ENCODE peak calls at places on chromosomes 13 and 19, in ten cellular contexts. H, J, E, R, S, X, L, Z, P and Q are unnamed samples.

GRCh38 chr19:30314056-30314804 is 58.0 kb upstream of the ZNF536 start:
- DNase-seq in L (no peak), S (no peak), Z (no peak), R (no peak), H (no peak), X (no peak), E (no peak), P (no peak), J (no peak), Q (no peak)

GRCh38 chr13:109344552-109345157 is 441.7 kb downstream of the IRS2 start:
- DNase-seq in H (no peak), Z (no peak), E (no peak), R (no peak), L (no peak), S (no peak), P (peak; percentile 77), J (no peak), X (no peak), Q (no peak)

GRCh38 chr13:66673401-66673800 is 556.7 kb downstream of the PCDH9 start:
- DNase-seq in J (no peak), X (no peak), E (peak; percentile 27), S (no peak), H (no peak), P (peak; percentile 53), R (no peak), Z (no peak), L (no peak), Q (no peak)

GRCh38 chr13:40471911-40472310 is 194.5 kb downstream of the FOXO1 start:
- DNase-seq in R (no peak), P (no peak), E (no peak), S (no peak), J (no peak), Z (no peak), H (no peak), X (no peak), L (no peak), Q (no peak)

GRCh38 chr13:46728777-46729176 is 68.2 kb downstream of the ESD start:
- DNase-seq in X (no peak), Z (no peak), E (peak; percentile 41), S (no peak), P (no peak), L (no peak), R (no peak), H (no peak), J (no peak), Q (no peak)

GRCh38 chr13:98570929-98571372 is 6.0 kb downstream of the STK24 start:
- DNase-seq in S (no peak), R (no peak), X (no peak), L (no peak), J (peak; percentile 80), H (no peak), E (peak; percentile 96), P (peak; percentile 87), Z (peak; percentile 37), Q (no peak)

GRCh38 chr19:11577451-11578341 is at the start of gene ACP5:
- DNase-seq in J (no peak), X (peak; percentile 63), R (no peak), Z (no peak), P (peak; percentile 32), S (no peak), L (no peak), H (no peak), E (no peak), Q (no peak)

GRCh38 chr19:5978606-5979552 is 939 bp upstream of the RANBP3 start:
- DNase-seq in E (no peak), S (no peak), R (peak; percentile 50), J (no peak), L (no peak), Z (no peak), H (no peak), X (no peak), P (no peak), Q (no peak)

GRCh38 chr13:98313938-98314292 is 136.8 kb upstream of the RNF113B start:
- DNase-seq in H (no peak), J (no peak), P (no peak), X (no peak), R (no peak), E (no peak), Z (no peak), S (no peak), L (no peak), Q (no peak)

GRCh38 chr13:37412271-37412683 is 186.3 kb downstream of the POSTN start:
- DNase-seq in X (no peak), E (no peak), S (no peak), L (no peak), Z (no peak), J (no peak), P (no peak), H (no peak), R (no peak), Q (no peak)

GRCh38 chr13:29362849-29363604 is 232.5 kb downstream of the SLC7A1 start:
- DNase-seq in S (no peak), R (no peak), J (peak; percentile 29), P (peak; percentile 56), X (peak; percentile 73), L (peak; percentile 55), E (peak; percentile 77), H (no peak), Z (peak; percentile 64), Q (peak; percentile 59)

GRCh38 chr19:57171551-57172081 is 4.3 kb upstream of the DUXA start:
- DNase-seq in P (no peak), J (peak; percentile 36), L (peak; percentile 52), X (peak; percentile 58), Z (peak; percentile 47), R (peak; percentile 39), H (peak; percentile 18), E (no peak), S (no peak), Q (peak; percentile 2)

GRCh38 chr13:114108141-114108761 is 24.2 kb downstream of the RASA3 start:
- DNase-seq in X (no peak), P (no peak), E (no peak), J (no peak), L (peak; percentile 0), H (no peak), R (peak; percentile 6), Z (no peak), S (no peak), Q (no peak)

GRCh38 chr19:55452381-55453325 is 8.8 kb downstream of the ISOC2 start:
- DNase-seq in H (peak; percentile 17), L (peak; percentile 90), J (no peak), P (no peak), X (peak; percentile 95), E (peak; percentile 75), Z (peak; percentile 98), R (peak; percentile 76), S (no peak), Q (peak; percentile 96)

GRCh38 chr19:18131841-18132596 is 20.9 kb upstream of the PIK3R2 start:
- DNase-seq in Z (no peak), L (peak; percentile 55), J (no peak), S (no peak), R (no peak), H (no peak), X (no peak), P (no peak), E (no peak), Q (no peak)

GRCh38 chr13:35252536-35253205 is 223.8 kb downstream of the MAB21L1 start:
- DNase-seq in J (no peak), P (no peak), H (no peak), Z (no peak), X (no peak), E (no peak), S (no peak), R (no peak), L (no peak), Q (no peak)

GRCh38 chr19:50357178-50358100 is 8.0 kb downstream of the NAPSA start:
- DNase-seq in X (peak; percentile 93), Z (peak; percentile 74), P (peak; percentile 62), J (peak; percentile 87), S (peak; percentile 82), H (peak; percentile 75), L (peak; percentile 76), E (peak; percentile 82), R (peak; percentile 73), Q (peak; percentile 84)

GRCh38 chr13:109465151-109465550 is 321.2 kb downstream of the IRS2 start:
- DNase-seq in J (no peak), E (peak; percentile 35), L (no peak), S (no peak), Z (no peak), R (no peak), H (no peak), P (no peak), X (no peak), Q (no peak)

GRCh38 chr19:32053366-32053765 is 292.0 kb upstream of the ZNF507 start:
- DNase-seq in J (no peak), E (no peak), P (no peak), S (no peak), H (no peak), X (no peak), L (no peak), Z (no peak), R (no peak), Q (no peak)

GRCh38 chr13:24682353-24682752 is 2.1 kb downstream of the ATP12A start:
- DNase-seq in X (no peak), J (no peak), R (no peak), Z (no peak), E (no peak), P (no peak), S (no peak), L (no peak), H (no peak), Q (no peak)

GRCh38 chr19:55070755-55071502 is 4.7 kb upstream of the EPS8L1 start:
- DNase-seq in R (no peak), S (no peak), E (peak; percentile 95), L (no peak), H (no peak), Z (no peak), X (no peak), J (no peak), P (peak; percentile 98), Q (no peak)

GRCh38 chr19:6219592-6220290 is 60.0 kb downstream of the MLLT1 start:
- DNase-seq in R (no peak), P (no peak), L (no peak), H (no peak), S (no peak), X (no peak), J (no peak), Z (no peak), E (no peak), Q (no peak)

GRCh38 chr13:67217914-67218313 is 12.2 kb downstream of the PCDH9 start:
- DNase-seq in R (no peak), Z (peak; percentile 62), J (no peak), X (no peak), E (no peak), P (no peak), H (no peak), S (no peak), L (no peak), Q (no peak)

GRCh38 chr19:16234552-16235445 is 37.1 kb downstream of the AP1M1 start:
- DNase-seq in R (no peak), L (no peak), Z (no peak), X (no peak), E (no peak), J (no peak), H (no peak), S (no peak), P (no peak), Q (no peak)

GRCh38 chr19:3698386-3698950 is 1.8 kb downstream of the PIP5K1C start:
- DNase-seq in E (no peak), L (no peak), S (no peak), P (no peak), X (no peak), Z (no peak), R (no peak), J (peak; percentile 20), H (no peak), Q (no peak)

GRCh38 chr13:75196112-75196855 is 285.7 kb downstream of the TBC1D4 start:
- DNase-seq in J (no peak), X (peak; percentile 32), E (no peak), S (no peak), Z (peak; percentile 18), H (no peak), L (no peak), P (no peak), R (no peak), Q (no peak)

GRCh38 chr13:62879071-62879470 is 1463.4 kb upstream of the PCDH20 start:
- DNase-seq in P (peak; percentile 64), L (no peak), E (no peak), J (no peak), H (no peak), Z (no peak), S (no peak), R (no peak), X (no peak), Q (no peak)

GRCh38 chr13:27770809-27771208 is 21.5 kb upstream of the GSX1 start:
- DNase-seq in S (no peak), L (no peak), E (peak; percentile 87), Z (peak; percentile 24), X (no peak), H (no peak), P (peak; percentile 16), R (no peak), J (no peak), Q (peak; percentile 2)